ENCODE peak calls at places on chromosomes 6 and 20, in seven cellular contexts. N is IMR-90; U is GM04504; E is colonic mucosa; Y is skeletal muscle cell; W is stimulated activated CD8-positive, alpha-beta memory T cell treated with anti-CD3 and anti-CD28 coated beads, Interleukin-15, amount 100 ng/mL, for 24 hours; X is WTC11. I is an unnamed sample.

GRCh38 chr20:51831891-51832675 is 29.8 kb upstream of the SALL4 start:
- DNase-seq in E (no peak), W (no peak), N (peak; percentile 3), U (peak; percentile 68), Y (no peak), X (no peak), I (no peak)

GRCh38 chr20:38673731-38674177 is 50.5 kb upstream of the SLC32A1 start:
- DNase-seq in E (no peak), U (no peak), W (no peak), N (no peak), Y (no peak), X (no peak), I (peak; percentile 66)

GRCh38 chr6:28269492-28269891 is 2.5 kb downstream of the ZSCAN26 start:
- DNase-seq in N (peak; percentile 92), X (no peak), W (no peak), U (peak; percentile 72), Y (peak; percentile 67), E (no peak), I (no peak)

GRCh38 chr6:37761872-37762271 is 57.7 kb upstream of the ZFAND3 start:
- DNase-seq in X (no peak), W (no peak), E (no peak), N (no peak), U (no peak), Y (no peak), I (no peak)

GRCh38 chr6:40986364-40986763 is 52.7 kb downstream of the UNC5CL start:
- DNase-seq in U (no peak), X (no peak), E (no peak), Y (no peak), N (peak; percentile 10), W (no peak), I (no peak)

GRCh38 chr6:18126116-18126515 is 3.6 kb upstream of the NHLRC1 start:
- DNase-seq in Y (no peak), N (no peak), E (no peak), W (no peak), X (no peak), U (no peak), I (no peak)

GRCh38 chr20:48026981-48027592 is 241.8 kb upstream of the SULF2 start:
- DNase-seq in N (no peak), X (no peak), U (no peak), Y (no peak), E (no peak), W (no peak), I (no peak)

GRCh38 chr20:14355791-14356190 is 18.4 kb upstream of the FLRT3 start:
- DNase-seq in W (no peak), Y (no peak), U (no peak), N (no peak), E (no peak), X (no peak), I (no peak)

GRCh38 chr6:89352329-89353117 is at the start of gene UBE2J1:
- DNase-seq in N (peak; percentile 94), U (peak; percentile 90), Y (peak; percentile 89), X (peak; percentile 84), W (peak; percentile 48), E (peak; percentile 94), I (peak; percentile 80)

GRCh38 chr6:3163248-3163594 is 5.9 kb upstream of the TUBB2A start:
- DNase-seq in Y (no peak), E (no peak), X (no peak), U (no peak), W (no peak), N (no peak), I (no peak)

GRCh38 chr20:54219751-54220426 is 12.0 kb downstream of the PFDN4 start:
- DNase-seq in E (no peak), Y (no peak), N (peak; percentile 63), U (peak; percentile 13), W (no peak), X (no peak), I (no peak)

GRCh38 chr6:114543696-114544095 is 200.9 kb upstream of the HS3ST5 start:
- DNase-seq in W (no peak), E (no peak), X (no peak), U (no peak), N (no peak), Y (no peak), I (no peak)

GRCh38 chr20:62355527-62356142 is 11.5 kb downstream of the LAMA5 start:
- DNase-seq in E (no peak), Y (no peak), W (no peak), N (no peak), X (no peak), U (no peak), I (no peak)

GRCh38 chr6:73234732-73235131 is 9.4 kb upstream of the KHDC1L start:
- DNase-seq in E (no peak), U (peak; percentile 44), X (no peak), Y (peak; percentile 56), N (peak; percentile 87), W (no peak), I (no peak)

GRCh38 chr6:37547564-37548061 is 47.9 kb upstream of the CCDC167 start:
- DNase-seq in W (no peak), Y (peak; percentile 47), U (no peak), X (no peak), E (no peak), N (peak; percentile 71), I (no peak)

GRCh38 chr20:25038103-25038410 is 19.9 kb downstream of the ACSS1 start:
- DNase-seq in W (no peak), Y (no peak), E (no peak), N (no peak), X (no peak), U (no peak), I (no peak)

GRCh38 chr6:99611148-99611547 is 4.5 kb downstream of the PRDM13 start:
- DNase-seq in X (no peak), N (peak; percentile 6), Y (no peak), E (no peak), U (no peak), W (no peak), I (no peak)

GRCh38 chr20:3655032-3655405 is 8.2 kb downstream of the GFRA4 start:
- DNase-seq in W (no peak), Y (no peak), U (no peak), E (no peak), X (no peak), N (no peak), I (no peak)

GRCh38 chr6:16505711-16506362 is 255.4 kb downstream of the ATXN1 start:
- DNase-seq in W (no peak), E (no peak), U (peak; percentile 59), N (peak; percentile 78), X (no peak), Y (peak; percentile 78), I (no peak)

GRCh38 chr6:35082046-35082732 is 59.0 kb downstream of the TCP11 start:
- DNase-seq in X (no peak), N (no peak), U (no peak), Y (no peak), W (no peak), E (no peak), I (no peak)

GRCh38 chr6:54327631-54328030 is 19.4 kb downstream of the TINAG start:
- DNase-seq in N (peak; percentile 0), U (no peak), W (no peak), X (no peak), Y (no peak), E (no peak), I (no peak)

GRCh38 chr6:163531122-163531521 is 116.6 kb downstream of the QKI start:
- DNase-seq in N (no peak), X (no peak), E (no peak), W (no peak), Y (no peak), U (no peak), I (no peak)

GRCh38 chr6:93972791-93973190 is 553.4 kb upstream of the EPHA7 start:
- DNase-seq in Y (peak; percentile 13), U (no peak), E (no peak), X (no peak), W (no peak), N (no peak), I (no peak)

GRCh38 chr6:15464211-15464725 is 198.6 kb downstream of the DTNBP1 start:
- DNase-seq in U (no peak), N (no peak), X (peak; percentile 71), W (no peak), E (peak; percentile 66), Y (no peak), I (peak; percentile 57)

GRCh38 chr20:64104667-64105451 is 2.5 kb downstream of the NPBWR2 start:
- DNase-seq in Y (no peak), X (no peak), U (no peak), W (no peak), E (no peak), N (no peak), I (no peak)

GRCh38 chr20:17500271-17500670 is 30.9 kb downstream of the BFSP1 start:
- DNase-seq in E (no peak), W (no peak), N (no peak), U (no peak), X (no peak), Y (no peak), I (no peak)

GRCh38 chr20:19404836-19405235 is 192.4 kb downstream of the SLC24A3 start:
- DNase-seq in E (no peak), U (no peak), Y (no peak), N (no peak), W (no peak), X (no peak), I (no peak)

GRCh38 chr6:153852481-153852880 is 186.6 kb upstream of the OPRM1 start:
- DNase-seq in Y (no peak), U (no peak), E (no peak), W (no peak), X (no peak), N (no peak), I (no peak)

GRCh38 chr20:54208492-54209044 is 681 bp downstream of the PFDN4 start:
- DNase-seq in Y (no peak), N (peak; percentile 63), W (no peak), X (no peak), E (no peak), U (peak; percentile 29), I (no peak)

GRCh38 chr6:7175463-7175862 is 67.7 kb downstream of the RREB1 start:
- DNase-seq in X (no peak), W (no peak), N (peak; percentile 36), E (no peak), Y (no peak), U (no peak), I (no peak)

I was measured in H9.